ENCODE peak calls at places on chromosomes 5 and 9, in five cellular contexts. D is breast epithelium; F is IMR-90; I is CD4-positive, CD25-positive, alpha-beta regulatory T cell; H is heart left ventricle. R is an unnamed sample.

GRCh38 chr5:169408735-169409134 is 107.8 kb upstream of the SLIT3 start:
- DNase-seq in D (no peak), F (no peak), I (no peak), H (no peak), R (no peak)

GRCh38 chr9:85723220-85723619 is 18.5 kb downstream of the AGTPBP1 start:
- DNase-seq in D (no peak), F (no peak), I (peak; percentile 92), H (peak; percentile 25), R (no peak)

GRCh38 chr9:121295662-121296191 is 27.8 kb downstream of the GSN start:
- DNase-seq in D (no peak), F (no peak), I (no peak), H (no peak), R (no peak)

GRCh38 chr9:116550728-116551436 is 136.2 kb upstream of the TRIM32 start:
- DNase-seq in D (no peak), F (peak; percentile 56), I (no peak), H (no peak), R (no peak)

GRCh38 chr9:85339337-85339736 is 402.4 kb downstream of the AGTPBP1 start:
- DNase-seq in D (no peak), F (no peak), I (no peak), H (no peak), R (no peak)

GRCh38 chr5:138639326-138639725 is 64.1 kb upstream of the HSPA9 start:
- DNase-seq in D (no peak), F (no peak), I (no peak), H (no peak), R (no peak)

GRCh38 chr5:59020611-59021285 is 437.9 kb downstream of the RAB3C start:
- DNase-seq in D (no peak), F (peak; percentile 35), I (no peak), H (no peak), R (peak; percentile 34)

GRCh38 chr9:114504341-114505186 is 709 bp downstream of the WHRN start:
- DNase-seq in D (peak; percentile 48), F (peak; percentile 19), I (peak; percentile 45), H (peak; percentile 32), R (peak; percentile 58)

GRCh38 chr9:77820293-77820954 is 172.3 kb upstream of the GNA14 start:
- DNase-seq in D (no peak), F (peak; percentile 83), I (peak; percentile 23), H (no peak), R (no peak)

GRCh38 chr5:64330728-64331231 is 165.1 kb downstream of the RNF180 start:
- DNase-seq in D (no peak), F (no peak), I (no peak), H (peak; percentile 49), R (no peak)

GRCh38 chr9:88370346-88370745 is 17.9 kb upstream of the SPIN1 start:
- DNase-seq in D (no peak), F (no peak), I (no peak), H (no peak), R (no peak)

GRCh38 chr5:8949908-8950307 is 596.0 kb downstream of the SEMA5A start:
- DNase-seq in D (no peak), F (no peak), I (no peak), H (no peak), R (no peak)
- H3K4me3 ChIP-seq in D (no peak overlapping the region), F (no peak overlapping the region), I (no peak overlapping the region), H (no peak overlapping the region), R (no peak overlapping the region)

DNA sequence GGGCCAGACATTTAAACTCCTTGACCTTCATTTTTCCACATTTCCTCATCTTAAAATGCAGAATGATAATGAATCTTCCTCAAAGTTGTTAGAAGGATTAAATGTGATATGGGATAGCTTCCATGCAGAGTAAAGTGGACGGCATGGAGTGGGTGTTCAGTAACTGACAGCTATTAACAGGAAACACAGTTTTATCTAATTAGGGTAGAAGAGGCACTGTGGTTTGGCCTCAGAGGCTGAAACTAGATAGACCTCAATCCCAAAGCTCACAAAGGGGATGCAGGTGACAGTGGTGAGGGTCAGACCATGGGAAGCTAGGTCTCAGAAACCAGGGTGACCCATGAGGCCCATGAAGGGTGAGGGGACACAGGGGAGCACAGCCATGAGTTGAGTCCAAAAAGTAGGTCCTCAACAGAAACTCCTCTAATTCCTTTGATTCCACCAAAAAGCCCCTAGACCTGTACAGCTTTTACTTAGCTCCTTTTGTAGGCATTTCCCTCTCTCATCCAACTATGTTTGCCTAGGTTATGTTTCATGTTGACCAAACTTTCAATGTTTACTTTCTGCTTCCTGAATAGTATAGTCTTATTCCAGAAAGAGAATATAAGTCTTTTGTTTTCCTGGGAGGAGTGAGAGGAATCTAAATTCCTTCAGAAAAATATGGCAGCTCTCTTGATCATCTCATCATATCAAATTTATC is 27.9 kb upstream of the GLDC start:
- DNase-seq in D (no peak), F (no peak), I (no peak), H (no peak), R (no peak)
- H3K4me1 ChIP-seq in D (no peaks in the 10 kb centered on the region), F (no peaks in the 10 kb centered on the region), I (no peaks in the 10 kb centered on the region), H (no peaks in the 10 kb centered on the region), R (no peaks in the 10 kb centered on the region)

GRCh38 chr9:212265-212664 is 2.4 kb upstream of the DOCK8 start:
- DNase-seq in D (no peak), F (no peak), I (no peak), H (no peak), R (no peak)

GRCh38 chr9:214488-215448 is at the start of gene DOCK8:
- DNase-seq in D (peak; percentile 52), F (no peak), I (peak; percentile 83), H (peak; percentile 65), R (peak; percentile 49)

GRCh38 chr9:219670-220365 is 5.2 kb downstream of the DOCK8 start:
- DNase-seq in D (no peak), F (no peak), I (no peak), H (no peak), R (no peak)

GRCh38 chr9:211557-211956 is 3.1 kb upstream of the DOCK8 start:
- DNase-seq in D (no peak), F (no peak), I (no peak), H (no peak), R (no peak)

DNA sequence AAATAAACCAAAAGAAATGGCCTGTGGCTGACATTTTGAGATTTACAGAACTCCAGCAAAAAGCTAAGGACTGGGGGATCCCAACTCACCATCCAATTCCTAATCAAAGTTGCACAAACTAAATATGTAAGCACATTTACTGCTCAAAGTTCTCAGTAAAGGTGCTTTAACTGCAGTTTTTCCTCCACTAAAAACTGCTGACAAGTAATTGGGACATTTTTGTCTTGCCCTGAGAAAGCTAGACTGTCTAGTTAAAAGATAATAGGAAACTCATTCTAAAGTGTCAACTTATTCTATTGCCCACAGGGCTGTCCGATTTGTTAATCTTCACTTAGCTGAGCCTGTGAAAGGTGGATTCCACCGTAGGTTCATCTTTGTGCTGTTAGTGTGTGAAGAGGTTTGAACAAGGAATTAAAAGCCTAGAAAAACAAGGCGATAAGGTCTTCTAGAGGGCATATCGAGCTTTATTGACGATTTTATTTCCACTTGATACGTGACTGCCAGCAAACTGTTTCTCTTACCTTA is 1.0 kb downstream of the DOCK8 start:
- DNase-seq in D (no peak), F (no peak), I (peak; percentile 3), H (no peak), R (no peak)
- H3K4me3 ChIP-seq in D (peak overlapping the region; percentile 79), F (no peak overlapping the region), I (peak overlapping the region; percentile 71), H (no peak overlapping the region), R (peak overlapping the region; percentile 79)

GRCh38 chr5:74413403-74414060 is 227.0 kb downstream of the ENC1 start:
- DNase-seq in D (no peak), F (no peak), I (no peak), H (no peak), R (peak; percentile 86)

GRCh38 chr5:74415695-74416102 is 224.8 kb downstream of the ENC1 start:
- DNase-seq in D (no peak), F (no peak), I (no peak), H (no peak), R (peak; percentile 51)

GRCh38 chr5:74418709-74419108 is 221.8 kb downstream of the ENC1 start:
- DNase-seq in D (no peak), F (no peak), I (no peak), H (no peak), R (peak; percentile 94)

GRCh38 chr5:74412064-74412463 is 228.5 kb downstream of the ENC1 start:
- DNase-seq in D (no peak), F (no peak), I (no peak), H (no peak), R (no peak)

DNA sequence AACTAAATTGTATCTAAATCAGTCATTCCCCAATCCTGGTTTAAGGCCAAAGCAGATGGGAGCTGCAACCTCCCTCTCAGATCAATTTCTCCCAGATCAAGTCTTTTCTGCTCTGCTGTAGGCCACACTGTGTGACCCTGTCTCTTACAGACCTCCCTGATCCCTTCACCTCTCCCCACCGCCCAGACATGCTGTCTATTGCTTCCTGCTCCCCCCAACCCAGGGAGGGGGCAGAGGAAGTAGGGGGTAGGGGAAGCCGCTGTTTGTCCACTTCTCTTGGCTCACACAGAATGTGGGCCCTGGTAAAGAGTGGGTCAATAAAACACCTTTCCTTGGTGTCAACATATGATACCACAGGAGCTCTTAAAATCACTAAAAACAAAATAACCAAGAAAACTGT is 226.3 kb downstream of the ENC1 start:
- DNase-seq in D (no peak), F (no peak), I (no peak), H (no peak), R (no peak)
- H3K4me1 ChIP-seq in D (no peaks in the 10 kb centered on the region), F (no peaks in the 10 kb centered on the region), I (no peaks in the 10 kb centered on the region), H (no peaks in the 10 kb centered on the region), R (no peaks in the 10 kb centered on the region)

DNA sequence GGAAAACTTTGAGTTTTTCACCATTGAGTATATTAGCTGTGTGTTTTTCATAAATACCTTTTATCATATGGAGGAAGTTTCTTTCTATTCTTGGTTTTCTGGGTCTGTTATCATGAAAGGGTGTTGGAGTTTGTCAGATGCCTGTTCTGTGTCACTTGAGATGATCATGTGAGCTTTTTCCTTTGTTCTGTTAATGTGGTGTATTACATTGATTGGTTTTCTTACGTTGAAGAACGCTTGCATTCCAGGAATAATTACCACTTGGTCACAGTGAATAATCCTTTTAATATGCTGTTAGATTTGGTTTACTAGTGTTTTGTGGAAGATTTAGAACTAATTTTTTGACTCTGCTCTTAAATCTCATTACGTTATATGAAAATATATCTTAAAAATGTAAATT is 7.8 kb downstream of the PLEKHG4B start:
- DNase-seq in D (no peak), F (no peak), I (no peak), H (no peak), R (no peak)
- H3K4me3 ChIP-seq in D (no peak overlapping the region), F (no peak overlapping the region), I (no peak overlapping the region), H (no peak overlapping the region), R (no peak overlapping the region)

GRCh38 chr9:130030821-130031481 is 12.0 kb downstream of the FNBP1 start:
- DNase-seq in D (no peak), F (no peak), I (no peak), H (no peak), R (no peak)
- H3K4me1 ChIP-seq in D (peaks cover 9% of the 10 kb centered on the region), F (peaks cover 2% of the 10 kb centered on the region), I (peaks cover 100% of the 10 kb centered on the region), H (no peaks in the 10 kb centered on the region), R (no peaks in the 10 kb centered on the region)

GRCh38 chr5:178284996-178285395 is 52.4 kb upstream of the PHYKPL start:
- DNase-seq in D (no peak), F (no peak), I (no peak), H (no peak), R (no peak)

GRCh38 chr5:178282391-178282790 is 49.8 kb upstream of the PHYKPL start:
- DNase-seq in D (no peak), F (no peak), I (no peak), H (no peak), R (no peak)

GRCh38 chr5:178284095-178284675 is 51.6 kb upstream of the PHYKPL start:
- DNase-seq in D (no peak), F (peak; percentile 3), I (peak; percentile 40), H (no peak), R (peak; percentile 33)

GRCh38 chr5:178285399-178286225 is 53.0 kb upstream of the PHYKPL start:
- DNase-seq in D (no peak), F (no peak), I (no peak), H (no peak), R (no peak)

GRCh38 chr5:178283520-178283919 is 50.9 kb upstream of the PHYKPL start:
- DNase-seq in D (no peak), F (no peak), I (no peak), H (no peak), R (no peak)
- H3K4me3 ChIP-seq in D (no peak overlapping the region), F (no peak overlapping the region), I (no peak overlapping the region), H (no peak overlapping the region), R (no peak overlapping the region)

R was measured in small intestine.